ENCODE peak calls at places on chromosomes 1 and 21, in six cellular contexts. U, O, B, R, F and G are unnamed samples.

GRCh38 chr1:200588698-200589097 is 31.9 kb downstream of the KIF14 start:
- DNase-seq in U (peak), O (no peak), B (no peak), R (no peak), F (no peak), G (no peak)

GRCh38 chr1:53708687-53709086 is 30.3 kb downstream of the GLIS1 start:
- DNase-seq in U (no peak), O (no peak), B (no peak), R (no peak), F (no peak), G (no peak)

GRCh38 chr1:60972841-60973364 is 109.5 kb upstream of the NFIA start:
- DNase-seq in U (no peak), O (no peak), B (peak), R (no peak), F (no peak), G (peak)

GRCh38 chr1:233045591-233045990 is 95.2 kb downstream of the NTPCR start:
- DNase-seq in U (no peak), O (no peak), B (peak), R (no peak), F (no peak), G (no peak)

GRCh38 chr1:15700510-15700909 is 16.4 kb downstream of the PLEKHM2 start:
- DNase-seq in U (no peak), O (no peak), B (peak), R (no peak), F (no peak), G (no peak)

GRCh38 chr1:3120994-3121393 is 52.0 kb downstream of the PRDM16 start:
- DNase-seq in U (no peak), O (no peak), B (no peak), R (no peak), F (no peak), G (no peak)

GRCh38 chr1:66069976-66070375 is 277.3 kb downstream of the PDE4B start:
- DNase-seq in U (no peak), O (no peak), B (no peak), R (no peak), F (no peak), G (no peak)

GRCh38 chr1:53270107-53270506 is 31.8 kb upstream of the MAGOH start:
- DNase-seq in U (peak), O (no peak), B (no peak), R (no peak), F (no peak), G (no peak)

GRCh38 chr21:42806489-42807140 is 72.7 kb downstream of the WDR4 start:
- DNase-seq in U (no peak), O (no peak), B (no peak), R (no peak), F (no peak), G (no peak)

GRCh38 chr1:152855661-152856060 is 4.1 kb upstream of the LCE7A start:
- DNase-seq in U (no peak), O (no peak), B (no peak), R (no peak), F (no peak), G (no peak)

GRCh38 chr1:222821239-222821638 is 6.4 kb downstream of the DISP1 start:
- DNase-seq in U (no peak), O (no peak), B (no peak), R (no peak), F (no peak), G (no peak)

GRCh38 chr1:8681317-8681650 is 136.2 kb downstream of the RERE start:
- DNase-seq in U (no peak), O (no peak), B (no peak), R (peak), F (no peak), G (peak)

GRCh38 chr1:205680073-205680851 is at the start of gene SLC45A3:
- DNase-seq in U (no peak), O (no peak), B (no peak), R (peak), F (peak), G (peak)

DNA sequence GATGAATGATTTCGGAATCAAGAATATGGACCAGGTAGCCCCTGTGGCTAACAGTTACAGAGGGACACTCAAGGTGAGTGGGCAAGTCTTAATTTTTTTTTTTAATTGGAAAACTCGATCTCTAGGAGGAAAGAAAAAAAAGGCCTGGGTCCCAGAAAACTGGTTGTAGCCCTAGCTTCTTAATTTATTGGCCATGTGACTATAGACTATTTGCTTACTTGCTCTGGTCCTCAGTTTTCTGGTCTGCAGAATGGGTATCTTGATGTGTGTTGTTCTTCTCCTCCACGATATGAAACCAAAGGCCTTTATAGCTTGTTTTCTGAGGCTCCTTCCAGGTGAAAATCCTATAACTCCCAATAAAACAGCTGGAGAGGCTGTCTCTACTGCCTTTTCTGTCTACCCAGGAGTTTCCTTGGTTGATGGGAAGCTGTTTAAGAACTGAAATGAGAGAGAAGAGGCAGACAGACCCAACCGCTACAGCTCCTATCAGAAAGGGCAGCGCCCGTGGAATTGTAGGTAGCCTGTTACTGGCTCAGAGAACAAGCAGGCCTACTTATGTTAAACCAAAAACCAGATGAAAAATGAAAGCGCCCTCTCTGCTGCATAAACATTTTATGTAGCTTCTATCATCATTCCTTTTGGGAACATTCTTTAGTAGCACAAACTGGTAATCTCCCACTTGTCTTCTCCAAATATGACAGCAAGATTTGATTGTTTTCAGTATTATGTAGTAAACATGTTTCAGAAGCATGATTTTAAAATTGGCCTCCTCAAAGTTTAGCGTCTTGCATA is 4.5 kb downstream of the ETS2 start:
- DNase-seq in U (no peak), O (no peak), B (no peak), R (no peak), F (no peak), G (no peak)
- H3K4me3 ChIP-seq in U (no peak), O (peak), B (no peak), R (no peak), F (peak), G (peak)

GRCh38 chr1:218475699-218476098 is 130.6 kb downstream of the TGFB2 start:
- DNase-seq in U (no peak), O (no peak), B (no peak), R (no peak), F (no peak), G (no peak)

GRCh38 chr1:218475275-218475674 is 130.1 kb downstream of the TGFB2 start:
- DNase-seq in U (no peak), O (no peak), B (no peak), R (no peak), F (no peak), G (no peak)

GRCh38 chr1:218473527-218473926 is 128.4 kb downstream of the TGFB2 start:
- DNase-seq in U (no peak), O (no peak), B (no peak), R (peak), F (no peak), G (no peak)

GRCh38 chr1:218472885-218473284 is 127.7 kb downstream of the TGFB2 start:
- DNase-seq in U (no peak), O (no peak), B (no peak), R (no peak), F (no peak), G (no peak)

GRCh38 chr1:218474089-218474488 is 129.0 kb downstream of the TGFB2 start:
- DNase-seq in U (no peak), O (no peak), B (no peak), R (no peak), F (no peak), G (peak)
- H3K4me3 ChIP-seq in U (no peak), O (no peak), B (no peak), R (no peak), F (no peak), G (no peak)

GRCh38 chr1:198641506-198641905 is 2.7 kb downstream of the PTPRC start:
- DNase-seq in U (peak), O (no peak), B (no peak), R (no peak), F (no peak), G (no peak)
- H3K4me3 ChIP-seq in U (peak), O (peak), B (no peak), R (no peak), F (peak), G (peak)

GRCh38 chr1:239718997-239719628 is 332.7 kb downstream of the CHRM3 start:
- DNase-seq in U (no peak), O (no peak), B (no peak), R (no peak), F (no peak), G (peak)
- H3K4me3 ChIP-seq in U (no peak), O (peak), B (no peak), R (no peak), F (no peak), G (no peak)